ENCODE peak calls at places on chromosomes 12 and 14, in four cellular contexts. R, Y, F and V are unnamed samples.

GRCh38 chr12:119593578-119594398 is at the start of gene TMEM233:
- DNase-seq in R (no peak), Y (no peak), F (no peak), V (no peak)

GRCh38 chr14:35218963-35219362 is 73.2 kb upstream of the PSMA6 start:
- DNase-seq in R (no peak), Y (no peak), F (no peak), V (no peak)

GRCh38 chr14:54584097-54584496 is 17.2 kb downstream of the SAMD4A start:
- DNase-seq in R (no peak), Y (no peak), F (no peak), V (no peak)

GRCh38 chr12:20199780-20200179 is 168.6 kb upstream of the PDE3A start:
- DNase-seq in R (no peak), Y (no peak), F (no peak), V (no peak)

GRCh38 chr12:13454991-13455696 is 258.6 kb downstream of the EMP1 start:
- DNase-seq in R (no peak), Y (no peak), F (no peak), V (no peak)

GRCh38 chr14:69614592-69614991 is 3.2 kb downstream of the SUSD6 start:
- DNase-seq in R (no peak), Y (no peak), F (no peak), V (no peak)

GRCh38 chr14:61780125-61780524 is 17.9 kb downstream of the SNAPC1 start:
- DNase-seq in R (no peak), Y (no peak), F (no peak), V (no peak)

GRCh38 chr14:59482471-59483331 is 1.5 kb downstream of the L3HYPDH start:
- DNase-seq in R (peak), Y (no peak), F (peak), V (no peak)

GRCh38 chr12:12859690-12860089 is 31.7 kb upstream of the GPRC5A start:
- DNase-seq in R (no peak), Y (no peak), F (no peak), V (no peak)

GRCh38 chr12:78005094-78005492 is 174.4 kb downstream of the NAV3 start:
- DNase-seq in R (no peak), Y (no peak), F (no peak), V (no peak)

GRCh38 chr14:35669782-35670181 is 135.8 kb downstream of the INSM2 start:
- DNase-seq in R (no peak), Y (no peak), F (no peak), V (no peak)

GRCh38 chr12:61282790-61283575 is 977.2 kb upstream of the USP15 start:
- DNase-seq in R (no peak), Y (no peak), F (no peak), V (no peak)

GRCh38 chr12:114918535-114919233 is 234.7 kb upstream of the TBX3 start:
- DNase-seq in R (peak), Y (no peak), F (peak), V (no peak)

GRCh38 chr14:78182722-78183121 is 12.5 kb downstream of the NRXN3 start:
- DNase-seq in R (no peak), Y (no peak), F (no peak), V (no peak)

GRCh38 chr12:124761056-124761455 is 102.6 kb downstream of the SCARB1 start:
- DNase-seq in R (no peak), Y (no peak), F (no peak), V (no peak)

GRCh38 chr14:21098134-21098891 is at the start of gene ZNF219:
- DNase-seq in R (peak), Y (peak), F (no peak), V (peak)

GRCh38 chr14:41609704-41610183 is 3.1 kb downstream of the LRFN5 start:
- DNase-seq in R (peak), Y (peak), F (no peak), V (peak)

GRCh38 chr12:108129017-108129812 is at the start of gene WSCD2:
- DNase-seq in R (peak), Y (peak), F (no peak), V (peak)